ENCODE peak calls at places on chromosomes 11 and 22, in seven cellular contexts. One of them, this sample, is unnamed.

GRCh38 chr11:34600339-34601084 is 20.4 kb upstream of the EHF start:
- DNase-seq in IMR-90: peak
- DNase-seq in stimulated activated CD4-positive, alpha-beta T cell treated with anti-CD3 and anti-CD28 coated beads, Interleukin-4, amount 100 ng/mL, for 48 hours: no peak
- DNase-seq in posterior vena cava: no peak
- DNase-seq in activated CD4-positive, alpha-beta T cell treated with anti-CD3 and anti-CD28 coated beads for 4 hours: no peak
- DNase-seq in midbrain: no peak
- DNase-seq in activated CD4-positive, alpha-beta memory T cell treated with anti-CD3 and anti-CD28 coated beads, Interleukin-2, amount 10 ng/mL, durations not matched to agents 7 days and 5 days: no peak
- DNase-seq in this sample: no peak

GRCh38 chr22:45966320-45966891 is 10.6 kb downstream of the WNT7B start:
- DNase-seq in IMR-90: no peak
- DNase-seq in stimulated activated CD4-positive, alpha-beta T cell treated with anti-CD3 and anti-CD28 coated beads, Interleukin-4, amount 100 ng/mL, for 48 hours: no peak
- DNase-seq in posterior vena cava: no peak
- DNase-seq in activated CD4-positive, alpha-beta T cell treated with anti-CD3 and anti-CD28 coated beads for 4 hours: no peak
- DNase-seq in midbrain: no peak
- DNase-seq in activated CD4-positive, alpha-beta memory T cell treated with anti-CD3 and anti-CD28 coated beads, Interleukin-2, amount 10 ng/mL, durations not matched to agents 7 days and 5 days: no peak
- DNase-seq in this sample: peak

GRCh38 chr22:19397729-19398094 is 33.8 kb downstream of the HIRA start:
- DNase-seq in IMR-90: no peak
- DNase-seq in stimulated activated CD4-positive, alpha-beta T cell treated with anti-CD3 and anti-CD28 coated beads, Interleukin-4, amount 100 ng/mL, for 48 hours: no peak
- DNase-seq in posterior vena cava: no peak
- DNase-seq in activated CD4-positive, alpha-beta T cell treated with anti-CD3 and anti-CD28 coated beads for 4 hours: no peak
- DNase-seq in midbrain: no peak
- DNase-seq in activated CD4-positive, alpha-beta memory T cell treated with anti-CD3 and anti-CD28 coated beads, Interleukin-2, amount 10 ng/mL, durations not matched to agents 7 days and 5 days: no peak
- DNase-seq in this sample: no peak

GRCh38 chr11:103433380-103433779 is 324.2 kb downstream of the DYNC2H1 start:
- DNase-seq in IMR-90: peak
- DNase-seq in stimulated activated CD4-positive, alpha-beta T cell treated with anti-CD3 and anti-CD28 coated beads, Interleukin-4, amount 100 ng/mL, for 48 hours: no peak
- DNase-seq in posterior vena cava: no peak
- DNase-seq in activated CD4-positive, alpha-beta T cell treated with anti-CD3 and anti-CD28 coated beads for 4 hours: no peak
- DNase-seq in midbrain: no peak
- DNase-seq in activated CD4-positive, alpha-beta memory T cell treated with anti-CD3 and anti-CD28 coated beads, Interleukin-2, amount 10 ng/mL, durations not matched to agents 7 days and 5 days: no peak
- DNase-seq in this sample: no peak

GRCh38 chr11:118752654-118753053 is 38.3 kb downstream of the DDX6 start:
- DNase-seq in IMR-90: no peak
- DNase-seq in stimulated activated CD4-positive, alpha-beta T cell treated with anti-CD3 and anti-CD28 coated beads, Interleukin-4, amount 100 ng/mL, for 48 hours: no peak
- DNase-seq in posterior vena cava: no peak
- DNase-seq in activated CD4-positive, alpha-beta T cell treated with anti-CD3 and anti-CD28 coated beads for 4 hours: no peak
- DNase-seq in midbrain: no peak
- DNase-seq in activated CD4-positive, alpha-beta memory T cell treated with anti-CD3 and anti-CD28 coated beads, Interleukin-2, amount 10 ng/mL, durations not matched to agents 7 days and 5 days: no peak
- DNase-seq in this sample: no peak

GRCh38 chr11:103877221-103877620 is 159.2 kb upstream of the DDI1 start:
- DNase-seq in IMR-90: peak
- DNase-seq in stimulated activated CD4-positive, alpha-beta T cell treated with anti-CD3 and anti-CD28 coated beads, Interleukin-4, amount 100 ng/mL, for 48 hours: no peak
- DNase-seq in posterior vena cava: no peak
- DNase-seq in activated CD4-positive, alpha-beta T cell treated with anti-CD3 and anti-CD28 coated beads for 4 hours: no peak
- DNase-seq in midbrain: peak
- DNase-seq in activated CD4-positive, alpha-beta memory T cell treated with anti-CD3 and anti-CD28 coated beads, Interleukin-2, amount 10 ng/mL, durations not matched to agents 7 days and 5 days: no peak
- DNase-seq in this sample: no peak

GRCh38 chr11:43691332-43691731 is 10.8 kb downstream of the HSD17B12 start:
- DNase-seq in IMR-90: no peak
- DNase-seq in stimulated activated CD4-positive, alpha-beta T cell treated with anti-CD3 and anti-CD28 coated beads, Interleukin-4, amount 100 ng/mL, for 48 hours: no peak
- DNase-seq in posterior vena cava: no peak
- DNase-seq in activated CD4-positive, alpha-beta T cell treated with anti-CD3 and anti-CD28 coated beads for 4 hours: no peak
- DNase-seq in midbrain: no peak
- DNase-seq in activated CD4-positive, alpha-beta memory T cell treated with anti-CD3 and anti-CD28 coated beads, Interleukin-2, amount 10 ng/mL, durations not matched to agents 7 days and 5 days: no peak
- DNase-seq in this sample: no peak

GRCh38 chr11:66314561-66315497 is 2.0 kb downstream of the CD248 start:
- DNase-seq in IMR-90: no peak
- DNase-seq in stimulated activated CD4-positive, alpha-beta T cell treated with anti-CD3 and anti-CD28 coated beads, Interleukin-4, amount 100 ng/mL, for 48 hours: no peak
- DNase-seq in posterior vena cava: peak
- DNase-seq in activated CD4-positive, alpha-beta T cell treated with anti-CD3 and anti-CD28 coated beads for 4 hours: no peak
- DNase-seq in midbrain: no peak
- DNase-seq in activated CD4-positive, alpha-beta memory T cell treated with anti-CD3 and anti-CD28 coated beads, Interleukin-2, amount 10 ng/mL, durations not matched to agents 7 days and 5 days: no peak
- DNase-seq in this sample: no peak

GRCh38 chr22:30318773-30319419 is 7.8 kb downstream of the TBC1D10A start:
- DNase-seq in IMR-90: no peak
- DNase-seq in stimulated activated CD4-positive, alpha-beta T cell treated with anti-CD3 and anti-CD28 coated beads, Interleukin-4, amount 100 ng/mL, for 48 hours: no peak
- DNase-seq in posterior vena cava: no peak
- DNase-seq in activated CD4-positive, alpha-beta T cell treated with anti-CD3 and anti-CD28 coated beads for 4 hours: no peak
- DNase-seq in midbrain: no peak
- DNase-seq in activated CD4-positive, alpha-beta memory T cell treated with anti-CD3 and anti-CD28 coated beads, Interleukin-2, amount 10 ng/mL, durations not matched to agents 7 days and 5 days: no peak
- DNase-seq in this sample: no peak

GRCh38 chr11:70857885-70858284 is 394.5 kb downstream of the SHANK2 start:
- DNase-seq in IMR-90: no peak
- DNase-seq in stimulated activated CD4-positive, alpha-beta T cell treated with anti-CD3 and anti-CD28 coated beads, Interleukin-4, amount 100 ng/mL, for 48 hours: no peak
- DNase-seq in posterior vena cava: no peak
- DNase-seq in activated CD4-positive, alpha-beta T cell treated with anti-CD3 and anti-CD28 coated beads for 4 hours: no peak
- DNase-seq in midbrain: no peak
- DNase-seq in activated CD4-positive, alpha-beta memory T cell treated with anti-CD3 and anti-CD28 coated beads, Interleukin-2, amount 10 ng/mL, durations not matched to agents 7 days and 5 days: no peak
- DNase-seq in this sample: no peak

GRCh38 chr11:456533-456932 is 6.5 kb downstream of the PTDSS2 start:
- DNase-seq in IMR-90: no peak
- DNase-seq in stimulated activated CD4-positive, alpha-beta T cell treated with anti-CD3 and anti-CD28 coated beads, Interleukin-4, amount 100 ng/mL, for 48 hours: peak
- DNase-seq in posterior vena cava: no peak
- DNase-seq in activated CD4-positive, alpha-beta T cell treated with anti-CD3 and anti-CD28 coated beads for 4 hours: no peak
- DNase-seq in midbrain: no peak
- DNase-seq in activated CD4-positive, alpha-beta memory T cell treated with anti-CD3 and anti-CD28 coated beads, Interleukin-2, amount 10 ng/mL, durations not matched to agents 7 days and 5 days: peak
- DNase-seq in this sample: no peak

GRCh38 chr22:29009148-29009547 is 52.5 kb downstream of the C22orf31 start:
- DNase-seq in IMR-90: no peak
- DNase-seq in stimulated activated CD4-positive, alpha-beta T cell treated with anti-CD3 and anti-CD28 coated beads, Interleukin-4, amount 100 ng/mL, for 48 hours: no peak
- DNase-seq in posterior vena cava: no peak
- DNase-seq in activated CD4-positive, alpha-beta T cell treated with anti-CD3 and anti-CD28 coated beads for 4 hours: no peak
- DNase-seq in midbrain: no peak
- DNase-seq in activated CD4-positive, alpha-beta memory T cell treated with anti-CD3 and anti-CD28 coated beads, Interleukin-2, amount 10 ng/mL, durations not matched to agents 7 days and 5 days: no peak
- DNase-seq in this sample: no peak

GRCh38 chr22:26648011-26648497 is 9.3 kb upstream of the MIAT start:
- DNase-seq in IMR-90: no peak
- DNase-seq in stimulated activated CD4-positive, alpha-beta T cell treated with anti-CD3 and anti-CD28 coated beads, Interleukin-4, amount 100 ng/mL, for 48 hours: no peak
- DNase-seq in posterior vena cava: no peak
- DNase-seq in activated CD4-positive, alpha-beta T cell treated with anti-CD3 and anti-CD28 coated beads for 4 hours: peak
- DNase-seq in midbrain: no peak
- DNase-seq in activated CD4-positive, alpha-beta memory T cell treated with anti-CD3 and anti-CD28 coated beads, Interleukin-2, amount 10 ng/mL, durations not matched to agents 7 days and 5 days: peak
- DNase-seq in this sample: no peak

GRCh38 chr22:28976588-28976987 is 85.0 kb downstream of the C22orf31 start:
- DNase-seq in IMR-90: peak
- DNase-seq in stimulated activated CD4-positive, alpha-beta T cell treated with anti-CD3 and anti-CD28 coated beads, Interleukin-4, amount 100 ng/mL, for 48 hours: no peak
- DNase-seq in posterior vena cava: no peak
- DNase-seq in activated CD4-positive, alpha-beta T cell treated with anti-CD3 and anti-CD28 coated beads for 4 hours: no peak
- DNase-seq in midbrain: no peak
- DNase-seq in activated CD4-positive, alpha-beta memory T cell treated with anti-CD3 and anti-CD28 coated beads, Interleukin-2, amount 10 ng/mL, durations not matched to agents 7 days and 5 days: no peak
- DNase-seq in this sample: no peak

GRCh38 chr11:132962026-132962425 is 570.3 kb downstream of the OPCML start:
- DNase-seq in IMR-90: peak
- DNase-seq in stimulated activated CD4-positive, alpha-beta T cell treated with anti-CD3 and anti-CD28 coated beads, Interleukin-4, amount 100 ng/mL, for 48 hours: no peak
- DNase-seq in posterior vena cava: no peak
- DNase-seq in activated CD4-positive, alpha-beta T cell treated with anti-CD3 and anti-CD28 coated beads for 4 hours: no peak
- DNase-seq in midbrain: peak
- DNase-seq in activated CD4-positive, alpha-beta memory T cell treated with anti-CD3 and anti-CD28 coated beads, Interleukin-2, amount 10 ng/mL, durations not matched to agents 7 days and 5 days: no peak
- DNase-seq in this sample: peak

GRCh38 chr11:77375114-77375513 is 73.6 kb upstream of the GDPD4 start:
- DNase-seq in IMR-90: peak
- DNase-seq in stimulated activated CD4-positive, alpha-beta T cell treated with anti-CD3 and anti-CD28 coated beads, Interleukin-4, amount 100 ng/mL, for 48 hours: no peak
- DNase-seq in posterior vena cava: no peak
- DNase-seq in activated CD4-positive, alpha-beta T cell treated with anti-CD3 and anti-CD28 coated beads for 4 hours: no peak
- DNase-seq in midbrain: no peak
- DNase-seq in activated CD4-positive, alpha-beta memory T cell treated with anti-CD3 and anti-CD28 coated beads, Interleukin-2, amount 10 ng/mL, durations not matched to agents 7 days and 5 days: no peak
- DNase-seq in this sample: no peak

GRCh38 chr22:42716649-42717127 is 4.0 kb downstream of the A4GALT start:
- DNase-seq in IMR-90: no peak
- DNase-seq in stimulated activated CD4-positive, alpha-beta T cell treated with anti-CD3 and anti-CD28 coated beads, Interleukin-4, amount 100 ng/mL, for 48 hours: no peak
- DNase-seq in posterior vena cava: no peak
- DNase-seq in activated CD4-positive, alpha-beta T cell treated with anti-CD3 and anti-CD28 coated beads for 4 hours: no peak
- DNase-seq in midbrain: no peak
- DNase-seq in activated CD4-positive, alpha-beta memory T cell treated with anti-CD3 and anti-CD28 coated beads, Interleukin-2, amount 10 ng/mL, durations not matched to agents 7 days and 5 days: no peak
- DNase-seq in this sample: no peak

GRCh38 chr11:2547806-2548205 is 103.0 kb downstream of the KCNQ1 start:
- DNase-seq in IMR-90: no peak
- DNase-seq in stimulated activated CD4-positive, alpha-beta T cell treated with anti-CD3 and anti-CD28 coated beads, Interleukin-4, amount 100 ng/mL, for 48 hours: no peak
- DNase-seq in posterior vena cava: peak
- DNase-seq in activated CD4-positive, alpha-beta T cell treated with anti-CD3 and anti-CD28 coated beads for 4 hours: no peak
- DNase-seq in midbrain: no peak
- DNase-seq in activated CD4-positive, alpha-beta memory T cell treated with anti-CD3 and anti-CD28 coated beads, Interleukin-2, amount 10 ng/mL, durations not matched to agents 7 days and 5 days: no peak
- DNase-seq in this sample: no peak

GRCh38 chr11:46725338-46726205 is 6.6 kb downstream of the F2 start:
- DNase-seq in IMR-90: no peak
- DNase-seq in stimulated activated CD4-positive, alpha-beta T cell treated with anti-CD3 and anti-CD28 coated beads, Interleukin-4, amount 100 ng/mL, for 48 hours: no peak
- DNase-seq in posterior vena cava: no peak
- DNase-seq in activated CD4-positive, alpha-beta T cell treated with anti-CD3 and anti-CD28 coated beads for 4 hours: no peak
- DNase-seq in midbrain: no peak
- DNase-seq in activated CD4-positive, alpha-beta memory T cell treated with anti-CD3 and anti-CD28 coated beads, Interleukin-2, amount 10 ng/mL, durations not matched to agents 7 days and 5 days: no peak
- DNase-seq in this sample: no peak

GRCh38 chr11:8384199-8384821 is 120.6 kb upstream of the LMO1 start:
- DNase-seq in IMR-90: no peak
- DNase-seq in stimulated activated CD4-positive, alpha-beta T cell treated with anti-CD3 and anti-CD28 coated beads, Interleukin-4, amount 100 ng/mL, for 48 hours: no peak
- DNase-seq in posterior vena cava: no peak
- DNase-seq in activated CD4-positive, alpha-beta T cell treated with anti-CD3 and anti-CD28 coated beads for 4 hours: no peak
- DNase-seq in midbrain: no peak
- DNase-seq in activated CD4-positive, alpha-beta memory T cell treated with anti-CD3 and anti-CD28 coated beads, Interleukin-2, amount 10 ng/mL, durations not matched to agents 7 days and 5 days: no peak
- DNase-seq in this sample: no peak

GRCh38 chr22:41929158-41929896 is 2.7 kb upstream of the TNFRSF13C start:
- DNase-seq in IMR-90: no peak
- DNase-seq in stimulated activated CD4-positive, alpha-beta T cell treated with anti-CD3 and anti-CD28 coated beads, Interleukin-4, amount 100 ng/mL, for 48 hours: no peak
- DNase-seq in posterior vena cava: no peak
- DNase-seq in activated CD4-positive, alpha-beta T cell treated with anti-CD3 and anti-CD28 coated beads for 4 hours: no peak
- DNase-seq in midbrain: no peak
- DNase-seq in activated CD4-positive, alpha-beta memory T cell treated with anti-CD3 and anti-CD28 coated beads, Interleukin-2, amount 10 ng/mL, durations not matched to agents 7 days and 5 days: no peak
- DNase-seq in this sample: no peak

GRCh38 chr11:75498556-75499255 is 27.0 kb downstream of the GDPD5 start:
- DNase-seq in IMR-90: peak
- DNase-seq in stimulated activated CD4-positive, alpha-beta T cell treated with anti-CD3 and anti-CD28 coated beads, Interleukin-4, amount 100 ng/mL, for 48 hours: no peak
- DNase-seq in posterior vena cava: no peak
- DNase-seq in activated CD4-positive, alpha-beta T cell treated with anti-CD3 and anti-CD28 coated beads for 4 hours: no peak
- DNase-seq in midbrain: no peak
- DNase-seq in activated CD4-positive, alpha-beta memory T cell treated with anti-CD3 and anti-CD28 coated beads, Interleukin-2, amount 10 ng/mL, durations not matched to agents 7 days and 5 days: no peak
- DNase-seq in this sample: no peak

GRCh38 chr22:44220727-44221680 is 40.3 kb downstream of the PARVG start:
- DNase-seq in IMR-90: no peak
- DNase-seq in stimulated activated CD4-positive, alpha-beta T cell treated with anti-CD3 and anti-CD28 coated beads, Interleukin-4, amount 100 ng/mL, for 48 hours: no peak
- DNase-seq in posterior vena cava: peak
- DNase-seq in activated CD4-positive, alpha-beta T cell treated with anti-CD3 and anti-CD28 coated beads for 4 hours: no peak
- DNase-seq in midbrain: no peak
- DNase-seq in activated CD4-positive, alpha-beta memory T cell treated with anti-CD3 and anti-CD28 coated beads, Interleukin-2, amount 10 ng/mL, durations not matched to agents 7 days and 5 days: no peak
- DNase-seq in this sample: no peak

GRCh38 chr11:9099617-9100016 is 8.2 kb upstream of the SCUBE2 start:
- DNase-seq in IMR-90: no peak
- DNase-seq in stimulated activated CD4-positive, alpha-beta T cell treated with anti-CD3 and anti-CD28 coated beads, Interleukin-4, amount 100 ng/mL, for 48 hours: no peak
- DNase-seq in posterior vena cava: no peak
- DNase-seq in activated CD4-positive, alpha-beta T cell treated with anti-CD3 and anti-CD28 coated beads for 4 hours: no peak
- DNase-seq in midbrain: no peak
- DNase-seq in activated CD4-positive, alpha-beta memory T cell treated with anti-CD3 and anti-CD28 coated beads, Interleukin-2, amount 10 ng/mL, durations not matched to agents 7 days and 5 days: no peak
- DNase-seq in this sample: no peak

GRCh38 chr22:20552450-20552894 is 45.1 kb downstream of the MED15 start:
- DNase-seq in IMR-90: peak
- DNase-seq in stimulated activated CD4-positive, alpha-beta T cell treated with anti-CD3 and anti-CD28 coated beads, Interleukin-4, amount 100 ng/mL, for 48 hours: no peak
- DNase-seq in posterior vena cava: peak
- DNase-seq in activated CD4-positive, alpha-beta T cell treated with anti-CD3 and anti-CD28 coated beads for 4 hours: no peak
- DNase-seq in midbrain: peak
- DNase-seq in activated CD4-positive, alpha-beta memory T cell treated with anti-CD3 and anti-CD28 coated beads, Interleukin-2, amount 10 ng/mL, durations not matched to agents 7 days and 5 days: no peak
- DNase-seq in this sample: peak

GRCh38 chr11:67054851-67055523 is 1.7 kb upstream of the RHOD start:
- DNase-seq in IMR-90: peak
- DNase-seq in stimulated activated CD4-positive, alpha-beta T cell treated with anti-CD3 and anti-CD28 coated beads, Interleukin-4, amount 100 ng/mL, for 48 hours: peak
- DNase-seq in posterior vena cava: no peak
- DNase-seq in activated CD4-positive, alpha-beta T cell treated with anti-CD3 and anti-CD28 coated beads for 4 hours: no peak
- DNase-seq in midbrain: no peak
- DNase-seq in activated CD4-positive, alpha-beta memory T cell treated with anti-CD3 and anti-CD28 coated beads, Interleukin-2, amount 10 ng/mL, durations not matched to agents 7 days and 5 days: no peak
- DNase-seq in this sample: no peak

This sample was measured in Ammon's horn.